ENCODE peak calls at places on chromosome 3, in four cellular contexts. O, J, G and N are unnamed samples.

GRCh38 chr3:4756060-4756775 is 223.0 kb upstream of the BHLHE40 start:
- DNase-seq in J (no peak), O (no peak), G (no peak), N (no peak)

GRCh38 chr3:170862618-170863374 is 7.2 kb downstream of the RPL22L1 start:
- DNase-seq in G (no peak), J (no peak), O (no peak), N (no peak)

GRCh38 chr3:197186887-197187588 is 111.4 kb downstream of the DLG1 start:
- DNase-seq in O (peak; percentile 83), J (peak; percentile 1), G (peak; percentile 13), N (peak; percentile 69)

GRCh38 chr3:121786485-121786884 is 36.9 kb upstream of the GOLGB1 start:
- DNase-seq in J (no peak), G (no peak), O (no peak), N (no peak)

GRCh38 chr3:9951126-9951525 is 1.1 kb downstream of the PRRT3 start:
- DNase-seq in O (no peak), J (no peak), G (peak; percentile 38), N (no peak)

GRCh38 chr3:102089904-102090492 is 240.7 kb downstream of the NFKBIZ start:
- DNase-seq in G (no peak), O (no peak), J (no peak), N (no peak)

GRCh38 chr3:170714151-170714550 is 128.3 kb upstream of the SLC7A14 start:
- DNase-seq in O (no peak), G (no peak), J (no peak), N (no peak)

GRCh38 chr3:105579439-105579838 is 212.7 kb downstream of the ALCAM start:
- DNase-seq in G (no peak), O (no peak), J (no peak), N (no peak)

GRCh38 chr3:170180107-170180951 is 1.2 kb downstream of the PHC3 start:
- DNase-seq in J (no peak), O (no peak), G (no peak), N (no peak)

GRCh38 chr3:55570361-55570760 is 83.3 kb upstream of the WNT5A start:
- DNase-seq in J (no peak), O (no peak), G (no peak), N (no peak)

GRCh38 chr3:117681619-117682018 is 972.0 kb downstream of the TUSC7 start:
- DNase-seq in G (no peak), O (no peak), J (no peak), N (no peak)

GRCh38 chr3:193915099-193915498 is 220.8 kb upstream of the HES1 start:
- DNase-seq in G (no peak), J (no peak), O (no peak), N (no peak)

GRCh38 chr3:151871639-151872468 is 1.6 kb upstream of the SUCNR1 start:
- DNase-seq in J (no peak), G (peak; percentile 25), O (no peak), N (no peak)

GRCh38 chr3:49461443-49462171 is 8.5 kb upstream of the DAG1 start:
- DNase-seq in G (no peak), O (no peak), J (no peak), N (no peak)

GRCh38 chr3:193621127-193621526 is 28.1 kb downstream of the OPA1 start:
- DNase-seq in G (no peak), J (no peak), O (no peak), N (no peak)

GRCh38 chr3:46883252-46884185 is 6.0 kb downstream of the PTH1R start:
- DNase-seq in O (no peak), J (no peak), G (no peak), N (no peak)

GRCh38 chr3:46935168-46935858 is 41.2 kb downstream of the CCDC12 start:
- DNase-seq in O (no peak), J (no peak), G (no peak), N (no peak)